ENCODE peak calls at places on chromosomes 12 and 14, in ten cellular contexts. O is breast epithelium; Q is spleen; L is thoracic aorta; F is stomach; T is GM23248; Z is NT2/D1; M is Karpas-422; H is CD4-positive, CD25-positive, alpha-beta regulatory T cell; R is CD8-positive, alpha-beta T cell. V is an unnamed sample.

GRCh38 chr14:62776300-62776699 is 269.0 kb downstream of the KCNH5 start:
- DNase-seq in O (no peak), Q (no peak), L (no peak), F (no peak), T (no peak), Z (no peak), M (no peak), H (no peak), R (no peak), V (no peak)

GRCh38 chr12:25200703-25201102 is 5.7 kb downstream of the ETFRF1 start:
- DNase-seq in O (no peak), Q (no peak), L (no peak), F (no peak), T (peak; percentile 39), Z (no peak), M (no peak), H (no peak), R (no peak), V (no peak)

GRCh38 chr12:109772622-109773321 is 59.1 kb downstream of the FAM222A start:
- DNase-seq in O (no peak), Q (peak; percentile 37), L (no peak), F (no peak), T (peak; percentile 19), Z (no peak), M (no peak), H (no peak), R (no peak), V (no peak)

GRCh38 chr12:716506-716905 is 35.9 kb upstream of the WNK1 start:
- DNase-seq in O (no peak), Q (no peak), L (no peak), F (no peak), T (peak; percentile 18), Z (no peak), M (no peak), H (no peak), R (no peak), V (no peak)

GRCh38 chr12:104733717-104734175 is 224.3 kb downstream of the SLC41A2 start:
- DNase-seq in O (no peak), Q (no peak), L (no peak), F (no peak), T (no peak), Z (no peak), M (peak; percentile 76), H (peak; percentile 47), R (no peak), V (no peak)

GRCh38 chr12:18576104-18576622 is 161.6 kb downstream of the PLCZ1 start:
- DNase-seq in O (no peak), Q (no peak), L (no peak), F (no peak), T (peak; percentile 64), Z (no peak), M (no peak), H (no peak), R (no peak), V (no peak)

GRCh38 chr12:42590324-42590934 is 883 bp upstream of the PRICKLE1 start:
- DNase-seq in O (no peak), Q (no peak), L (no peak), F (no peak), T (peak; percentile 56), Z (no peak), M (no peak), H (peak; percentile 4), R (no peak), V (no peak)

GRCh38 chr14:85426068-85426935 is 103.6 kb upstream of the FLRT2 start:
- DNase-seq in O (no peak), Q (no peak), L (no peak), F (no peak), T (no peak), Z (no peak), M (no peak), H (no peak), R (no peak), V (no peak)

GRCh38 chr12:127272864-127273263 is 994.1 kb upstream of the TMEM132C start:
- DNase-seq in O (no peak), Q (no peak), L (no peak), F (no peak), T (peak; percentile 99), Z (no peak), M (no peak), H (no peak), R (no peak), V (peak; percentile 69)

GRCh38 chr12:120006248-120006975 is 17.4 kb downstream of the BICDL1 start:
- DNase-seq in O (no peak), Q (no peak), L (no peak), F (no peak), T (no peak), Z (no peak), M (no peak), H (no peak), R (no peak), V (no peak)

GRCh38 chr12:124397399-124397679 is 102.4 kb downstream of the RFLNA start:
- DNase-seq in O (no peak), Q (no peak), L (no peak), F (no peak), T (no peak), Z (no peak), M (no peak), H (no peak), R (no peak), V (no peak)
- H3K4me1 ChIP-seq in O (peaks cover 20% of the 10 kb centered on the region), Q (peaks cover 74% of the 10 kb centered on the region), L (peaks cover 79% of the 10 kb centered on the region), F (peaks cover 81% of the 10 kb centered on the region), T (peaks cover 32% of the 10 kb centered on the region), Z (peaks cover 50% of the 10 kb centered on the region), M (peaks cover 37% of the 10 kb centered on the region), H (no peaks in the 10 kb centered on the region), R (peaks cover 3% of the 10 kb centered on the region), V (peaks cover 26% of the 10 kb centered on the region)

GRCh38 chr12:71948390-71948789 is 9.7 kb downstream of the TPH2 start:
- DNase-seq in O (no peak), Q (no peak), L (no peak), F (no peak), T (no peak), Z (peak; percentile 76), M (no peak), H (no peak), R (no peak), V (no peak)

GRCh38 chr12:71942259-71942658 is 3.6 kb downstream of the TPH2 start:
- DNase-seq in O (no peak), Q (no peak), L (no peak), F (no peak), T (no peak), Z (no peak), M (no peak), H (no peak), R (no peak), V (no peak)

GRCh38 chr12:71945883-71946282 is 7.2 kb downstream of the TPH2 start:
- DNase-seq in O (no peak), Q (no peak), L (no peak), F (no peak), T (no peak), Z (no peak), M (no peak), H (no peak), R (no peak), V (no peak)

GRCh38 chr12:71947645-71948105 is 9.0 kb downstream of the TPH2 start:
- DNase-seq in O (peak; percentile 68), Q (no peak), L (no peak), F (no peak), T (peak; percentile 79), Z (peak; percentile 96), M (no peak), H (no peak), R (no peak), V (no peak)

DNA sequence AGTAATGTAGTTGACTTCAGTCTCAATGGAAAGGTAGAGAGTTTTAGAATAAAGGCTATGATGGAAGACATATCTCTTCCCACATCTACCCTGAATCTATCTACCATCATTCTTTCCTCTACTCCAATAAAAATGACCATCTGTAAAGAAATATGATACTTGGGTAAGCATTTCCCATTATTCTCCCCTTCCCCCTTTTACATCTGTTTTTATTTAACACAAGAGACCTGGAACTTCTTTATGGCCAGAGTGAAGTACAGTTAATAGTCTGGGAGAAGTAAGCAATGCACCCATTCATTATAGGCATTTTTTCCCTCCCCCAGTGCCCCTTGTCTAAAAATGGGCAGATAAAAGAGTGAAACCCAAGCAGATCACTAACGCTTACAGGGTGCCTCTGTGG is 6.5 kb downstream of the TPH2 start:
- DNase-seq in O (no peak), Q (no peak), L (no peak), F (no peak), T (no peak), Z (no peak), M (no peak), H (no peak), R (no peak), V (no peak)
- H3K4me1 ChIP-seq in O (no peaks in the 10 kb centered on the region), Q (no peaks in the 10 kb centered on the region), L (no peaks in the 10 kb centered on the region), F (no peaks in the 10 kb centered on the region), T (peaks cover 5% of the 10 kb centered on the region), Z (no peaks in the 10 kb centered on the region), M (peaks cover 3% of the 10 kb centered on the region), H (no peaks in the 10 kb centered on the region), R (no peaks in the 10 kb centered on the region), V (no peaks in the 10 kb centered on the region)

GRCh38 chr12:28025821-28026505 is 53.4 kb upstream of the PTHLH start:
- DNase-seq in O (no peak), Q (no peak), L (no peak), F (no peak), T (no peak), Z (no peak), M (no peak), H (no peak), R (no peak), V (no peak)
- H3K4me1 ChIP-seq in O (no peaks in the 10 kb centered on the region), Q (no peaks in the 10 kb centered on the region), L (no peaks in the 10 kb centered on the region), F (no peaks in the 10 kb centered on the region), T (peaks cover 39% of the 10 kb centered on the region), Z (peaks cover 3% of the 10 kb centered on the region), M (no peaks in the 10 kb centered on the region), H (no peaks in the 10 kb centered on the region), R (no peaks in the 10 kb centered on the region), V (peaks cover 31% of the 10 kb centered on the region)

GRCh38 chr12:76784600-76785051 is 20.7 kb downstream of the ZDHHC17 start:
- DNase-seq in O (no peak), Q (no peak), L (no peak), F (no peak), T (peak; percentile 88), Z (no peak), M (no peak), H (no peak), R (no peak), V (no peak)

GRCh38 chr12:76777765-76778216 is 13.9 kb downstream of the ZDHHC17 start:
- DNase-seq in O (no peak), Q (no peak), L (no peak), F (no peak), T (no peak), Z (no peak), M (peak; percentile 85), H (peak; percentile 16), R (no peak), V (no peak)

GRCh38 chr12:76782440-76782996 is 18.6 kb downstream of the ZDHHC17 start:
- DNase-seq in O (no peak), Q (no peak), L (no peak), F (no peak), T (no peak), Z (no peak), M (no peak), H (no peak), R (no peak), V (no peak)

GRCh38 chr12:76778358-76778757 is 14.4 kb downstream of the ZDHHC17 start:
- DNase-seq in O (no peak), Q (no peak), L (no peak), F (no peak), T (no peak), Z (no peak), M (no peak), H (no peak), R (no peak), V (no peak)

DNA sequence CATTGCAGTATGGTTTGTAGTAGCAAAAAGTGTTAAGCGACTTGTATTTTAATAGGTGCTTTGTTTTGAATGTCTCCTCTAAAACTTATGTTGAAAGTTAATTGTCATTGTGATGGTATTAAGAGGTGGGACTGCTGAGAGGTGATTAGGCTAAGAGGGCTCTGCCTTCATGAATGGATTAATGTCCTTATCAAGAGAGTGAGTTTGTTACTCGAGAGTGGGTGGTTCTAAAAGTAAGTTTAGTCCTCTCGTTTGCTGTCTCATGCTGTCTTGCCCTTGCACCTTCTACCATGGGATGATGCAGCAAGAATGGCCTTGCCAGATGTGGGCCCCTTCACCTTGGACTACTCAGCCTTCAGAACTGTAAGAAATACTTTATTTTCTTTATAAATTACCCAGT is 17.4 kb downstream of the ZDHHC17 start:
- DNase-seq in O (no peak), Q (no peak), L (no peak), F (no peak), T (no peak), Z (no peak), M (no peak), H (no peak), R (no peak), V (no peak)
- H3K4me1 ChIP-seq in O (no peaks in the 10 kb centered on the region), Q (peaks cover 67% of the 10 kb centered on the region), L (peaks cover 54% of the 10 kb centered on the region), F (peaks cover 67% of the 10 kb centered on the region), T (peaks cover 22% of the 10 kb centered on the region), Z (no peaks in the 10 kb centered on the region), M (peaks cover 21% of the 10 kb centered on the region), H (peaks cover 7% of the 10 kb centered on the region), R (peaks cover 17% of the 10 kb centered on the region), V (peaks cover 6% of the 10 kb centered on the region)